ENCODE peak calls at places on chromosome 14, in eight cellular contexts. Q is T1000; M is T-helper 1 cell; I is stimulated activated CD4-positive, alpha-beta T cell treated with anti-CD3 and anti-CD28 coated beads, Interleukin-1b, Interleukin-23, amount 100 ng/mL, for 4 hours; C is skeletal muscle cell; N is A172; F is stimulated activated CD8-positive, alpha-beta memory T cell treated with anti-CD3 and anti-CD28 coated beads, Interleukin-12 subunit alpha, Interleukin-12 subunit beta, amount 100 ng/mL, for 4 hours; S is NCI-H1105 treated with DMSO at 0.1 percent for 48 hours. W is an unnamed sample.

GRCh38 chr14:92867246-92867925 is 55.6 kb upstream of the CHGA start:
- DNase-seq in Q (no peak), M (no peak), I (no peak), C (no peak), N (no peak), F (no peak), S (peak; percentile 89), W (no peak)

GRCh38 chr14:89977668-89978067 is 21.9 kb downstream of the TDP1 start:
- DNase-seq in Q (no peak), M (no peak), I (no peak), C (no peak), N (no peak), F (no peak), S (no peak), W (no peak)

GRCh38 chr14:72646861-72647528 is 246.9 kb downstream of the DPF3 start:
- DNase-seq in Q (no peak), M (no peak), I (no peak), C (peak; percentile 96), N (no peak), F (no peak), S (no peak), W (no peak)

GRCh38 chr14:61196792-61197191 is 84.3 kb downstream of the TMEM30B start:
- DNase-seq in Q (no peak), M (no peak), I (no peak), C (no peak), N (no peak), F (no peak), S (no peak), W (peak; percentile 40)

GRCh38 chr14:29913550-29913949 is 14.1 kb downstream of the PRKD1 start:
- DNase-seq in Q (no peak), M (no peak), I (no peak), C (no peak), N (no peak), F (no peak), S (no peak), W (no peak)

GRCh38 chr14:50741571-50741970 is 73.5 kb upstream of the SAV1 start:
- DNase-seq in Q (no peak), M (no peak), I (no peak), C (no peak), N (peak; percentile 26), F (no peak), S (no peak), W (peak; percentile 9)

GRCh38 chr14:63308723-63309317 is 9.9 kb downstream of the GPHB5 start:
- DNase-seq in Q (no peak), M (no peak), I (no peak), C (no peak), N (peak; percentile 2), F (no peak), S (peak; percentile 62), W (peak; percentile 29)

GRCh38 chr14:77965919-77966435 is 166.1 kb downstream of the ADCK1 start:
- DNase-seq in Q (no peak), M (no peak), I (no peak), C (no peak), N (peak; percentile 3), F (no peak), S (no peak), W (no peak)

W was measured in SW 1271.